ENCODE peak calls at places on chromosomes 3 and 15, in seven cellular contexts. One of them, this sample, is unnamed.
A peak's percentile ranks its signal among the peaks of the same experiment; 100 is the strongest.

GRCh38 chr15:62539236-62539635 is 374.2 kb upstream of the C2CD4B start:
- DNase-seq in PC-3: no peak
- DNase-seq in effector memory CD4-positive, alpha-beta T cell: no peak
- DNase-seq in heart right ventricle: no peak
- DNase-seq in naive thymus-derived CD4-positive, alpha-beta T cell: no peak
- DNase-seq in stomach: no peak
- DNase-seq in kidney: no peak
- DNase-seq in this sample: no peak

GRCh38 chr3:32814371-32814770 is 3.4 kb upstream of the TRIM71 start:
- DNase-seq in stomach: no peak
- DNase-seq in naive thymus-derived CD4-positive, alpha-beta T cell: no peak
- DNase-seq in heart right ventricle: no peak
- DNase-seq in effector memory CD4-positive, alpha-beta T cell: no peak
- DNase-seq in PC-3: no peak
- DNase-seq in kidney: no peak
- DNase-seq in this sample: no peak

GRCh38 chr15:55742927-55743614 is at the start of gene PRTG:
- DNase-seq in kidney: peak; percentile 89
- DNase-seq in naive thymus-derived CD4-positive, alpha-beta T cell: no peak
- DNase-seq in heart right ventricle: peak; percentile 77
- DNase-seq in effector memory CD4-positive, alpha-beta T cell: no peak
- DNase-seq in PC-3: peak; percentile 24
- DNase-seq in stomach: peak; percentile 65
- DNase-seq in this sample: no peak

GRCh38 chr3:56870436-56870835 is 68.7 kb upstream of the ARHGEF3 start:
- DNase-seq in PC-3: peak; percentile 69
- DNase-seq in stomach: no peak
- DNase-seq in naive thymus-derived CD4-positive, alpha-beta T cell: no peak
- DNase-seq in kidney: no peak
- DNase-seq in heart right ventricle: no peak
- DNase-seq in effector memory CD4-positive, alpha-beta T cell: no peak
- DNase-seq in this sample: no peak

GRCh38 chr3:73292241-73292640 is 230.8 kb downstream of the EBLN2 start:
- DNase-seq in PC-3: no peak
- DNase-seq in stomach: no peak
- DNase-seq in kidney: no peak
- DNase-seq in heart right ventricle: no peak
- DNase-seq in effector memory CD4-positive, alpha-beta T cell: no peak
- DNase-seq in naive thymus-derived CD4-positive, alpha-beta T cell: no peak
- DNase-seq in this sample: no peak

GRCh38 chr3:23806322-23807160 is 786 bp downstream of the UBE2E1 start:
- DNase-seq in stomach: no peak
- DNase-seq in heart right ventricle: peak; percentile 45
- DNase-seq in naive thymus-derived CD4-positive, alpha-beta T cell: no peak
- DNase-seq in PC-3: no peak
- DNase-seq in kidney: peak; percentile 79
- DNase-seq in effector memory CD4-positive, alpha-beta T cell: no peak
- DNase-seq in this sample: peak; percentile 61

GRCh38 chr3:64863811-64864210 is 176.0 kb upstream of the ADAMTS9 start:
- DNase-seq in effector memory CD4-positive, alpha-beta T cell: no peak
- DNase-seq in kidney: no peak
- DNase-seq in PC-3: no peak
- DNase-seq in heart right ventricle: no peak
- DNase-seq in naive thymus-derived CD4-positive, alpha-beta T cell: no peak
- DNase-seq in stomach: no peak
- DNase-seq in this sample: no peak

GRCh38 chr3:123027292-123028232 is at the start of gene SEMA5B:
- DNase-seq in stomach: peak; percentile 29
- DNase-seq in heart right ventricle: peak; percentile 47
- DNase-seq in effector memory CD4-positive, alpha-beta T cell: no peak
- DNase-seq in naive thymus-derived CD4-positive, alpha-beta T cell: peak; percentile 14
- DNase-seq in kidney: peak; percentile 82
- DNase-seq in PC-3: peak; percentile 21
- DNase-seq in this sample: no peak

GRCh38 chr15:95663156-95663831 is 667.2 kb upstream of the NR2F2 start:
- DNase-seq in effector memory CD4-positive, alpha-beta T cell: no peak
- DNase-seq in stomach: no peak
- DNase-seq in PC-3: no peak
- DNase-seq in kidney: no peak
- DNase-seq in heart right ventricle: no peak
- DNase-seq in naive thymus-derived CD4-positive, alpha-beta T cell: no peak
- DNase-seq in this sample: no peak

GRCh38 chr3:128505771-128506170 is 12.8 kb upstream of the GATA2 start:
- DNase-seq in kidney: no peak
- DNase-seq in PC-3: no peak
- DNase-seq in naive thymus-derived CD4-positive, alpha-beta T cell: no peak
- DNase-seq in effector memory CD4-positive, alpha-beta T cell: no peak
- DNase-seq in heart right ventricle: no peak
- DNase-seq in stomach: no peak
- DNase-seq in this sample: no peak

GRCh38 chr3:171506743-171507319 is 46.6 kb upstream of the TNIK start:
- DNase-seq in naive thymus-derived CD4-positive, alpha-beta T cell: no peak
- DNase-seq in heart right ventricle: no peak
- DNase-seq in kidney: no peak
- DNase-seq in PC-3: peak; percentile 66
- DNase-seq in stomach: no peak
- DNase-seq in effector memory CD4-positive, alpha-beta T cell: no peak
- DNase-seq in this sample: no peak

GRCh38 chr3:87045473-87045872 is 54.5 kb upstream of the VGLL3 start:
- DNase-seq in effector memory CD4-positive, alpha-beta T cell: no peak
- DNase-seq in PC-3: peak; percentile 68
- DNase-seq in heart right ventricle: no peak
- DNase-seq in stomach: no peak
- DNase-seq in naive thymus-derived CD4-positive, alpha-beta T cell: no peak
- DNase-seq in kidney: no peak
- DNase-seq in this sample: no peak

GRCh38 chr3:123110238-123110952 is 43.6 kb downstream of the PDIA5 start:
- DNase-seq in stomach: no peak
- DNase-seq in PC-3: no peak
- DNase-seq in kidney: no peak
- DNase-seq in effector memory CD4-positive, alpha-beta T cell: no peak
- DNase-seq in naive thymus-derived CD4-positive, alpha-beta T cell: no peak
- DNase-seq in heart right ventricle: no peak
- DNase-seq in this sample: no peak

GRCh38 chr3:127786358-127787070 is 35.8 kb downstream of the MGLL start:
- DNase-seq in PC-3: no peak
- DNase-seq in effector memory CD4-positive, alpha-beta T cell: no peak
- DNase-seq in stomach: peak; percentile 53
- DNase-seq in naive thymus-derived CD4-positive, alpha-beta T cell: no peak
- DNase-seq in kidney: peak; percentile 89
- DNase-seq in heart right ventricle: peak; percentile 85
- DNase-seq in this sample: no peak

GRCh38 chr15:38398134-38398533 is 55.8 kb upstream of the FAM98B start:
- DNase-seq in kidney: no peak
- DNase-seq in naive thymus-derived CD4-positive, alpha-beta T cell: no peak
- DNase-seq in stomach: no peak
- DNase-seq in effector memory CD4-positive, alpha-beta T cell: no peak
- DNase-seq in heart right ventricle: peak; percentile 23
- DNase-seq in PC-3: peak; percentile 98
- DNase-seq in this sample: no peak

GRCh38 chr3:150803440-150803985 is 40.5 kb upstream of the SIAH2 start:
- DNase-seq in heart right ventricle: no peak
- DNase-seq in stomach: no peak
- DNase-seq in PC-3: no peak
- DNase-seq in effector memory CD4-positive, alpha-beta T cell: no peak
- DNase-seq in kidney: no peak
- DNase-seq in naive thymus-derived CD4-positive, alpha-beta T cell: no peak
- DNase-seq in this sample: no peak

GRCh38 chr3:94615275-94616065 is 552.6 kb downstream of the NSUN3 start:
- DNase-seq in heart right ventricle: no peak
- DNase-seq in naive thymus-derived CD4-positive, alpha-beta T cell: no peak
- DNase-seq in PC-3: peak; percentile 8
- DNase-seq in kidney: no peak
- DNase-seq in stomach: no peak
- DNase-seq in effector memory CD4-positive, alpha-beta T cell: no peak
- DNase-seq in this sample: no peak

GRCh38 chr3:150829408-150829807 is 66.4 kb upstream of the SIAH2 start:
- DNase-seq in heart right ventricle: no peak
- DNase-seq in effector memory CD4-positive, alpha-beta T cell: no peak
- DNase-seq in naive thymus-derived CD4-positive, alpha-beta T cell: no peak
- DNase-seq in stomach: no peak
- DNase-seq in kidney: no peak
- DNase-seq in PC-3: no peak
- DNase-seq in this sample: no peak

GRCh38 chr3:69231929-69232437 is 109.6 kb upstream of the LMOD3 start:
- DNase-seq in heart right ventricle: no peak
- DNase-seq in PC-3: peak; percentile 62
- DNase-seq in naive thymus-derived CD4-positive, alpha-beta T cell: no peak
- DNase-seq in kidney: peak; percentile 77
- DNase-seq in effector memory CD4-positive, alpha-beta T cell: no peak
- DNase-seq in stomach: peak; percentile 52
- DNase-seq in this sample: no peak

GRCh38 chr3:158713094-158713499 is 19.2 kb downstream of the RARRES1 start:
- DNase-seq in heart right ventricle: no peak
- DNase-seq in PC-3: no peak
- DNase-seq in stomach: peak; percentile 78
- DNase-seq in effector memory CD4-positive, alpha-beta T cell: no peak
- DNase-seq in kidney: no peak
- DNase-seq in naive thymus-derived CD4-positive, alpha-beta T cell: no peak
- DNase-seq in this sample: no peak

DNA sequence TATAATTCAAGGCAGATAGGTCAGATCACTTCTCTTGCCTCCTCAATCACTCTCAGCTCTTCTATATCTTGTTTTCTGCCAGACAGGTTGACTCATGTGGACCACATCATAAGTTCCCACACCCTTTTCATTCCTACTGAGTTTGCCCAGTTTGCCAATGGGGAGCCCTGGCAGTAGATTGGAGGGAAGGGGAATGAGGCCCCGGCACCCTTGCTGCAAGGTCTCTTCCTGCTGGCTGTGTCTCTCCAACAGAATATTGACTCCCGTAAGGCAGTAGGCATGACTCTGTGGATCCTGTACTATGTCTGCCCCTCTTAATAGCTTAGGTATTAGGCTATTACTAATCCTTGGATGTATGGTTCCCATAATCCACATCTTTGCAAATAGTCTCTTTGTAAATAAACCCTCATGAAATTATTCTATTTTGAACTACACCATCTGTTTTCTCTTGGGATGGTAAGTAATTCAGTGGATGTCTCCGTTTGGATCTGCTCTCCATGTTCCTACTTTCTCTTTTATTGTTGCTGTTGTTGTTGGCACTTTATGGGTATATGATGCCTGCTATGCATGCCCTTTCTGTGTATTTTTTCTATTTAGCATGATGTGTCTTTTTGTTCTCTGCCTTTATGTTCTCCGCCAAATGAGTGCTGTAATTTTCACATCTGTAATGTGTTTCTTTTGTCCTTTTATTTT is 65.5 kb upstream of the DCBLD2 start:
- DNase-seq in naive thymus-derived CD4-positive, alpha-beta T cell: no peak
- DNase-seq in PC-3: peak; percentile 55
- DNase-seq in heart right ventricle: no peak
- DNase-seq in kidney: no peak
- DNase-seq in effector memory CD4-positive, alpha-beta T cell: no peak
- DNase-seq in stomach: no peak
- DNase-seq in this sample: no peak
- H3K4me3 ChIP-seq in naive thymus-derived CD4-positive, alpha-beta T cell: no peak overlapping the region
- H3K4me3 ChIP-seq in PC-3: no peak overlapping the region
- H3K4me3 ChIP-seq in heart right ventricle: no peak overlapping the region
- H3K4me3 ChIP-seq in kidney: no peak overlapping the region
- H3K4me3 ChIP-seq in effector memory CD4-positive, alpha-beta T cell: no peak overlapping the region
- H3K4me3 ChIP-seq in stomach: no peak overlapping the region
- H3K4me3 ChIP-seq in this sample: no peak overlapping the region

GRCh38 chr15:97968380-97968779 is 7.9 kb downstream of the ARRDC4 start:
- DNase-seq in stomach: no peak
- DNase-seq in effector memory CD4-positive, alpha-beta T cell: no peak
- DNase-seq in kidney: no peak
- DNase-seq in PC-3: no peak
- DNase-seq in naive thymus-derived CD4-positive, alpha-beta T cell: no peak
- DNase-seq in heart right ventricle: no peak
- DNase-seq in this sample: no peak

GRCh38 chr15:97962263-97962662 is 1.8 kb downstream of the ARRDC4 start:
- DNase-seq in PC-3: no peak
- DNase-seq in heart right ventricle: no peak
- DNase-seq in effector memory CD4-positive, alpha-beta T cell: no peak
- DNase-seq in kidney: no peak
- DNase-seq in naive thymus-derived CD4-positive, alpha-beta T cell: no peak
- DNase-seq in stomach: no peak
- DNase-seq in this sample: no peak

GRCh38 chr15:97963779-97964178 is 3.3 kb downstream of the ARRDC4 start:
- DNase-seq in PC-3: no peak
- DNase-seq in naive thymus-derived CD4-positive, alpha-beta T cell: no peak
- DNase-seq in effector memory CD4-positive, alpha-beta T cell: no peak
- DNase-seq in heart right ventricle: no peak
- DNase-seq in stomach: no peak
- DNase-seq in kidney: no peak
- DNase-seq in this sample: no peak

GRCh38 chr15:97972366-97972765 is 11.9 kb downstream of the ARRDC4 start:
- DNase-seq in stomach: no peak
- DNase-seq in effector memory CD4-positive, alpha-beta T cell: no peak
- DNase-seq in naive thymus-derived CD4-positive, alpha-beta T cell: no peak
- DNase-seq in kidney: no peak
- DNase-seq in heart right ventricle: no peak
- DNase-seq in PC-3: no peak
- DNase-seq in this sample: no peak

GRCh38 chr15:97966924-97967620 is 6.6 kb downstream of the ARRDC4 start:
- DNase-seq in effector memory CD4-positive, alpha-beta T cell: no peak
- DNase-seq in PC-3: no peak
- DNase-seq in naive thymus-derived CD4-positive, alpha-beta T cell: no peak
- DNase-seq in kidney: no peak
- DNase-seq in heart right ventricle: no peak
- DNase-seq in stomach: no peak
- DNase-seq in this sample: no peak
- H3K4me1 ChIP-seq in effector memory CD4-positive, alpha-beta T cell: no peaks in the 10 kb centered on the region
- H3K4me1 ChIP-seq in PC-3: peaks cover 13% of the 10 kb centered on the region
- H3K4me1 ChIP-seq in naive thymus-derived CD4-positive, alpha-beta T cell: no peaks in the 10 kb centered on the region
- H3K4me1 ChIP-seq in kidney: no peaks in the 10 kb centered on the region
- H3K4me1 ChIP-seq in heart right ventricle: peaks cover 64% of the 10 kb centered on the region
- H3K4me1 ChIP-seq in stomach: peaks cover 37% of the 10 kb centered on the region
- H3K4me1 ChIP-seq in this sample: no peaks in the 10 kb centered on the region

GRCh38 chr3:84601303-84601702 is 357.5 kb upstream of the CADM2 start:
- DNase-seq in naive thymus-derived CD4-positive, alpha-beta T cell: no peak
- DNase-seq in stomach: no peak
- DNase-seq in heart right ventricle: no peak
- DNase-seq in kidney: no peak
- DNase-seq in effector memory CD4-positive, alpha-beta T cell: no peak
- DNase-seq in PC-3: peak; percentile 35
- DNase-seq in this sample: no peak

DNA sequence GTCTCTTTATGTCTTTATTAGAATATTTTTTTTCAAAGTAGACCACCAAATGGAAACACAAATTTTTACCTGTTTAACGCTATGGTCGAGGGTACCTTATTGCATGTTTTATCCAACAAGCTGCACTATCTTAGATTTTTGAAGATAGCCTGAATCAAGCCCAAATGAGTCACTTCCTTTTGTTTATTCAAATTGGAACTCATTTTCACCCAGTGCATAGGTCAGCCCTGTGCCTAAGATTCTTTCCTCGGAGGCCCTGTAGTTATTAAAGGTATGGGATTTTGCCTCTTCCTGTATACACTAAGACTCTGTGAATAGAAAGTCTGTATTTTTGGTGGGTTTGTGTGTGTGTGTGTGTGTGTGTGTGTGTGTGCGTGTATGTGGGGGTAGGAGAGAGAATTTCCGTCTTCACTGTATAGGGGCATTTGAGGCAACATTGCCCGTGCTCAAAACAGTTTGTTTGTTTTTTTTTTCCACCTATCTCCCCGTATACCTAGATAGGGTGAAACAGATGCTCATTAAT is 358.0 kb upstream of the CADM2 start:
- DNase-seq in stomach: no peak
- DNase-seq in naive thymus-derived CD4-positive, alpha-beta T cell: no peak
- DNase-seq in effector memory CD4-positive, alpha-beta T cell: no peak
- DNase-seq in kidney: no peak
- DNase-seq in PC-3: peak; percentile 41
- DNase-seq in heart right ventricle: no peak
- DNase-seq in this sample: no peak
- H3K4me3 ChIP-seq in stomach: no peak overlapping the region
- H3K4me3 ChIP-seq in naive thymus-derived CD4-positive, alpha-beta T cell: no peak overlapping the region
- H3K4me3 ChIP-seq in effector memory CD4-positive, alpha-beta T cell: no peak overlapping the region
- H3K4me3 ChIP-seq in kidney: no peak overlapping the region
- H3K4me3 ChIP-seq in PC-3: no peak overlapping the region
- H3K4me3 ChIP-seq in heart right ventricle: no peak overlapping the region
- H3K4me3 ChIP-seq in this sample: no peak overlapping the region

GRCh38 chr3:178343433-178344038 is 192.7 kb upstream of the KCNMB2 start:
- DNase-seq in effector memory CD4-positive, alpha-beta T cell: no peak
- DNase-seq in PC-3: no peak
- DNase-seq in naive thymus-derived CD4-positive, alpha-beta T cell: no peak
- DNase-seq in stomach: peak; percentile 87
- DNase-seq in heart right ventricle: no peak
- DNase-seq in kidney: peak; percentile 55
- DNase-seq in this sample: no peak
- H3K4me1 ChIP-seq in effector memory CD4-positive, alpha-beta T cell: no peaks in the 10 kb centered on the region
- H3K4me1 ChIP-seq in PC-3: no peaks in the 10 kb centered on the region
- H3K4me1 ChIP-seq in naive thymus-derived CD4-positive, alpha-beta T cell: no peaks in the 10 kb centered on the region
- H3K4me1 ChIP-seq in stomach: no peaks in the 10 kb centered on the region
- H3K4me1 ChIP-seq in heart right ventricle: no peaks in the 10 kb centered on the region
- H3K4me1 ChIP-seq in kidney: no peaks in the 10 kb centered on the region
- H3K4me1 ChIP-seq in this sample: no peaks in the 10 kb centered on the region

This sample was measured in CD8-positive, alpha-beta memory T cell.